ENCODE peak calls at places on chromosomes 2 and 18, in four cellular contexts. One of them, this sample, is unnamed.

GRCh38 chr2:46142546-46143329 is 154.5 kb upstream of the EPAS1 start:
- DNase-seq in tibial artery: no peak
- DNase-seq in tibial nerve: no peak
- DNase-seq in Peyer's patch: no peak
- DNase-seq in this sample: no peak

GRCh38 chr2:10891848-10892247 is 19.9 kb upstream of the KCNF1 start:
- DNase-seq in tibial artery: no peak
- DNase-seq in tibial nerve: no peak
- DNase-seq in Peyer's patch: no peak
- DNase-seq in this sample: no peak

GRCh38 chr2:16617282-16618266 is 48.1 kb downstream of the CYRIA start:
- DNase-seq in tibial artery: no peak
- DNase-seq in tibial nerve: no peak
- DNase-seq in Peyer's patch: no peak
- DNase-seq in this sample: no peak

GRCh38 chr2:17830053-17831034 is 14.1 kb downstream of the MSGN1 start:
- DNase-seq in tibial artery: no peak
- DNase-seq in tibial nerve: peak; percentile 54
- DNase-seq in Peyer's patch: peak; percentile 30
- DNase-seq in this sample: peak; percentile 63

GRCh38 chr2:16861154-16861929 is 195.7 kb upstream of the CYRIA start:
- DNase-seq in tibial artery: no peak
- DNase-seq in tibial nerve: no peak
- DNase-seq in Peyer's patch: no peak
- DNase-seq in this sample: no peak

GRCh38 chr18:62249478-62250097 is 62.5 kb downstream of the RELCH start:
- DNase-seq in tibial artery: peak; percentile 72
- DNase-seq in tibial nerve: peak; percentile 91
- DNase-seq in Peyer's patch: peak; percentile 83
- DNase-seq in this sample: peak; percentile 60

GRCh38 chr2:74051504-74051903 is 66.8 kb downstream of the TET3 start:
- DNase-seq in tibial artery: no peak
- DNase-seq in tibial nerve: no peak
- DNase-seq in Peyer's patch: no peak
- DNase-seq in this sample: no peak

GRCh38 chr2:7377861-7378569 is 460.8 kb downstream of the RNF144A start:
- DNase-seq in tibial artery: no peak
- DNase-seq in tibial nerve: no peak
- DNase-seq in Peyer's patch: no peak
- DNase-seq in this sample: no peak

GRCh38 chr2:51165534-51166260 is 133.8 kb upstream of the NRXN1 start:
- DNase-seq in tibial artery: no peak
- DNase-seq in tibial nerve: no peak
- DNase-seq in Peyer's patch: no peak
- DNase-seq in this sample: no peak

GRCh38 chr2:221780281-221780688 is 208.2 kb upstream of the EPHA4 start:
- DNase-seq in tibial artery: no peak
- DNase-seq in tibial nerve: no peak
- DNase-seq in Peyer's patch: no peak
- DNase-seq in this sample: no peak

GRCh38 chr2:181517685-181518301 is 60.6 kb downstream of the ITGA4 start:
- DNase-seq in tibial artery: no peak
- DNase-seq in tibial nerve: no peak
- DNase-seq in Peyer's patch: peak; percentile 33
- DNase-seq in this sample: no peak

GRCh38 chr2:145851730-145852129 is 1331.8 kb upstream of the ZEB2 start:
- DNase-seq in tibial artery: no peak
- DNase-seq in tibial nerve: no peak
- DNase-seq in Peyer's patch: no peak
- DNase-seq in this sample: no peak

GRCh38 chr18:63131106-63131943 is 188.2 kb downstream of the BCL2 start:
- DNase-seq in tibial artery: no peak
- DNase-seq in tibial nerve: peak; percentile 88
- DNase-seq in Peyer's patch: peak; percentile 68
- DNase-seq in this sample: no peak

GRCh38 chr2:239461551-239462515 is 61.0 kb upstream of the HDAC4 start:
- DNase-seq in tibial artery: peak; percentile 48
- DNase-seq in tibial nerve: no peak
- DNase-seq in Peyer's patch: peak; percentile 3
- DNase-seq in this sample: no peak

DNA sequence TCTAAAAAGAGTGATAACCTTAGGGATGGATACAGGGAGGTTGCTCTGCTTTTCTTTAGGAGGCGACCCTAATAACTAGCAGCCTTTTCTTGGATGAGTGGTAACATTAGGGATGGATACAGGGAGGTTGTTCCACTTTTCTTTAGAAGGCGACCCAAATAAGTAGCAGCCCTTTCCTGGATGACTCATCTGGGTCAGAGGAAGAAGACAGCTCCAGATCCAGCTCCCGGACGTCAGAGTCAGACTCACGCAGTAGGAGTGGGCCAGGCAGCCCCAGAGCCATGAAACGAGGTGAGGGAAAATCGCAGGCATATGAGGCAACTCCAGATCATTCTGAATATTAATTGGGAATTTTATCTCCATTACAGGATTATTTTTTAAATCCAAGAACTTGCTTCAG is 31.0 kb upstream of the C1GALT1C1L start:
- DNase-seq in tibial artery: peak; percentile 77
- DNase-seq in tibial nerve: peak; percentile 33
- DNase-seq in Peyer's patch: no peak
- DNase-seq in this sample: peak; percentile 54
- H3K27ac ChIP-seq in tibial artery: no peak overlapping the region
- H3K27ac ChIP-seq in tibial nerve: no peak overlapping the region
- H3K27ac ChIP-seq in Peyer's patch: no peak overlapping the region
- H3K27ac ChIP-seq in this sample: peak overlapping the region; percentile 21

GRCh38 chr18:80247403-80247916 is at the start of gene PARD6G:
- DNase-seq in tibial artery: peak; percentile 82
- DNase-seq in tibial nerve: peak; percentile 61
- DNase-seq in Peyer's patch: peak; percentile 50
- DNase-seq in this sample: peak; percentile 91
- TF ChIP-seq CTCF in tibial artery: no peak
- TF ChIP-seq CTCF in tibial nerve: peak; percentile 25
- TF ChIP-seq CTCF in Peyer's patch: no peak
- TF ChIP-seq CTCF in this sample: no peak

DNA sequence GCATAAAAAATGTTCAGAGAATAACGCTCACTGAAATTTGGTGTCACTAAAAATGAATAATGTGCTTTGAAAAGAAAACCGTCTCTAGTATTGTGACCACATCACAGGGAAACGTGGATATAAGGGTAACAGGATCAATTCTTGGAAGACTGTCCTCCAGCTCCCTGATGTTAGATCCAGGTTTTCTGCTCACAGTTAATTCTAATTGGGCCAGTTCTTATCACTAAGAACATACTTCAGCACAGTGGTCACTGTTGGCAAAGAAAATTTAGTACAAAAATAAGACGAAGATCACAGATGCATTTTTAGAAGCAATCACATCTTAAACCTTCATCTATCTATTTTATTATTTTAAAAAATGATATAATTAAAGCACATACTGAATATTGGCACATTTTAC is 57.0 kb upstream of the CD226 start:
- DNase-seq in tibial artery: no peak
- DNase-seq in tibial nerve: no peak
- DNase-seq in Peyer's patch: no peak
- DNase-seq in this sample: no peak
- H3K27ac ChIP-seq in tibial artery: peak overlapping the region; percentile 72
- H3K27ac ChIP-seq in tibial nerve: no peak overlapping the region
- H3K27ac ChIP-seq in Peyer's patch: no peak overlapping the region
- H3K27ac ChIP-seq in this sample: no peak overlapping the region

DNA sequence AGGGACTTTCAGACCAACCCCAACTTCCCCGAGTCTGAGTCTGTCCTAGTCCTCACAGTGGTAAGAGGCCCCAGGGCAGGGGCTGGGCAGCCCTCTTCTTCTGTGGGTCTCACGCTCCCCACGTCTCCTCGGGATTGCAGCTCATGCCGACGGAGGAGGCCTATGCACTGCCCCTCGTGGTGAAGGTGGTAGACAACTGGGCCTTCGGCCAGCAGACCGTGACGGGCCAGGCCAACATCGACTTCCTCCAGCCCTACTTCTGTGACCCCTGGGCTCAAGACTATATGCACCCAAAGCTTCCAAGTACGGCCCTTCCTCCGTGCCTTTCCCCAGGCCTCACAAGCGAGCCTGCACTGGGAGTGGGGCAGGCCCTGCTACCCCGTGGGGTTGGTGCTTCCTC is 44.3 kb downstream of the LMAN2L start:
- DNase-seq in tibial artery: no peak
- DNase-seq in tibial nerve: no peak
- DNase-seq in Peyer's patch: no peak
- DNase-seq in this sample: peak; percentile 64
- TF ChIP-seq CTCF in tibial artery: no peak
- TF ChIP-seq CTCF in tibial nerve: no peak
- TF ChIP-seq CTCF in Peyer's patch: no peak
- TF ChIP-seq CTCF in this sample: no peak